ENCODE peak calls at places on chromosomes 12 and 14, in eight cellular contexts. N, J, Q, S, T, A, P and I are unnamed samples.
A peak's percentile ranks its signal among the peaks of the same experiment; 100 is the strongest.

GRCh38 chr14:35405304-35405996 is 901 bp upstream of the NFKBIA start:
- DNase-seq in P (peak; percentile 58), A (no peak), J (no peak), S (no peak), N (no peak), T (peak; percentile 30), Q (peak; percentile 70), I (peak; percentile 77)

GRCh38 chr12:68331500-68331868 is 678 bp downstream of the MDM1 start:
- DNase-seq in S (no peak), A (no peak), T (no peak), J (no peak), P (no peak), N (no peak), Q (no peak), I (no peak)

GRCh38 chr14:74604157-74604556 is 7.9 kb downstream of the LTBP2 start:
- DNase-seq in T (no peak), P (no peak), Q (no peak), S (no peak), A (no peak), J (no peak), N (no peak), I (no peak)

GRCh38 chr14:20454359-20454644 is 310 bp downstream of the OSGEP start:
- DNase-seq in A (no peak), Q (peak; percentile 69), P (no peak), N (no peak), S (no peak), J (no peak), T (no peak), I (no peak)

GRCh38 chr12:123822804-123823203 is 60.7 kb downstream of the DNAH10 start:
- DNase-seq in J (no peak), P (no peak), S (no peak), A (no peak), N (no peak), Q (no peak), T (no peak), I (no peak)

GRCh38 chr12:85156569-85156968 is 120.4 kb downstream of the LRRIQ1 start:
- DNase-seq in P (no peak), S (no peak), Q (no peak), N (no peak), J (no peak), A (no peak), T (peak; percentile 52), I (no peak)

GRCh38 chr12:5073838-5074237 is 30.2 kb downstream of the KCNA5 start:
- DNase-seq in A (peak; percentile 17), N (no peak), P (no peak), T (peak; percentile 8), J (no peak), S (peak; percentile 30), Q (no peak), I (no peak)

GRCh38 chr14:24241829-24242443 is 487 bp downstream of the TINF2 start:
- DNase-seq in S (peak; percentile 94), T (peak; percentile 94), A (peak; percentile 94), J (peak; percentile 72), P (peak; percentile 96), Q (peak; percentile 90), N (peak; percentile 95), I (peak; percentile 97)

GRCh38 chr12:16325426-16325825 is 22.0 kb upstream of the MGST1 start:
- DNase-seq in A (no peak), P (no peak), J (no peak), S (no peak), T (no peak), N (no peak), Q (no peak), I (no peak)

GRCh38 chr14:21047378-21047781 is 5.2 kb downstream of the RNASE7 start:
- DNase-seq in J (no peak), P (no peak), Q (no peak), S (peak; percentile 54), N (no peak), T (no peak), A (peak; percentile 56), I (no peak)

GRCh38 chr12:58502236-58502635 is 418.1 kb downstream of the LRIG3 start:
- DNase-seq in T (peak; percentile 13), P (no peak), J (no peak), A (no peak), N (peak; percentile 39), S (no peak), Q (no peak), I (no peak)

GRCh38 chr12:122834229-122834920 is 882 bp upstream of the HIP1R start:
- DNase-seq in P (peak; percentile 67), A (peak; percentile 56), S (peak; percentile 53), Q (no peak), N (peak; percentile 56), J (no peak), T (peak; percentile 57), I (no peak)

GRCh38 chr12:109481863-109482262 is 4.4 kb downstream of the UBE3B start:
- DNase-seq in A (no peak), P (no peak), Q (no peak), J (no peak), N (no peak), T (no peak), S (no peak), I (no peak)

GRCh38 chr14:69519253-69519661 is 34.7 kb downstream of the PLEKHD1 start:
- DNase-seq in N (no peak), A (no peak), P (no peak), J (no peak), Q (no peak), S (no peak), T (no peak), I (peak; percentile 11)

GRCh38 chr14:103243764-103244737 is 90.0 kb upstream of the EIF5 start:
- DNase-seq in S (peak; percentile 13), P (no peak), Q (no peak), A (no peak), N (no peak), T (no peak), J (no peak), I (no peak)

GRCh38 chr12:120228291-120229070 is 27.6 kb upstream of the RPLP0 start:
- DNase-seq in P (peak; percentile 93), T (peak; percentile 88), N (peak; percentile 76), A (peak; percentile 87), S (peak; percentile 87), Q (peak; percentile 77), J (peak; percentile 61), I (peak; percentile 93)
- H3K4me3 ChIP-seq in P (no peak overlapping the region), T (no peak overlapping the region), N (no peak overlapping the region), A (no peak overlapping the region), S (peak overlapping the region; percentile 1), Q (no peak overlapping the region), J (no peak overlapping the region), I (no peak overlapping the region)

DNA sequence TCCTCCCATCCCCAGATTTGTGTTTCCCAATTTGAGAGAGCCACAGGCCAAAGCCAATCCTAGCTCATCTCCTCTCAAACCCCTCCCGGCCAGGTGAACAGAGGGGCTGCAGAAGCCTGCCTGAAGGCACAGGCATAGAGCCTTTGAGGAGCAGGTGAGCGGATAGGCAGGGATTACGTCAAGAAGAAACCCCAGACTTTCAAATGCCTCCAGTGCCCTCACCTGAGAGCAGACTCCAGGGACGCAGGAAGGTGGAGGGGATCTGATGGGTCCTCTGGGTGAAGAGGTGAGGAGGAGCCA is 579 bp downstream of the RND1 start:
- DNase-seq in J (no peak), T (no peak), N (no peak), P (no peak), S (no peak), A (no peak), Q (no peak), I (no peak)
- H3K4me3 ChIP-seq in J (peak overlapping the region; percentile 66), T (peak overlapping the region; percentile 61), N (peak overlapping the region; percentile 51), P (peak overlapping the region; percentile 46), S (peak overlapping the region; percentile 49), A (peak overlapping the region; percentile 59), Q (peak overlapping the region; percentile 69), I (peak overlapping the region; percentile 57)

DNA sequence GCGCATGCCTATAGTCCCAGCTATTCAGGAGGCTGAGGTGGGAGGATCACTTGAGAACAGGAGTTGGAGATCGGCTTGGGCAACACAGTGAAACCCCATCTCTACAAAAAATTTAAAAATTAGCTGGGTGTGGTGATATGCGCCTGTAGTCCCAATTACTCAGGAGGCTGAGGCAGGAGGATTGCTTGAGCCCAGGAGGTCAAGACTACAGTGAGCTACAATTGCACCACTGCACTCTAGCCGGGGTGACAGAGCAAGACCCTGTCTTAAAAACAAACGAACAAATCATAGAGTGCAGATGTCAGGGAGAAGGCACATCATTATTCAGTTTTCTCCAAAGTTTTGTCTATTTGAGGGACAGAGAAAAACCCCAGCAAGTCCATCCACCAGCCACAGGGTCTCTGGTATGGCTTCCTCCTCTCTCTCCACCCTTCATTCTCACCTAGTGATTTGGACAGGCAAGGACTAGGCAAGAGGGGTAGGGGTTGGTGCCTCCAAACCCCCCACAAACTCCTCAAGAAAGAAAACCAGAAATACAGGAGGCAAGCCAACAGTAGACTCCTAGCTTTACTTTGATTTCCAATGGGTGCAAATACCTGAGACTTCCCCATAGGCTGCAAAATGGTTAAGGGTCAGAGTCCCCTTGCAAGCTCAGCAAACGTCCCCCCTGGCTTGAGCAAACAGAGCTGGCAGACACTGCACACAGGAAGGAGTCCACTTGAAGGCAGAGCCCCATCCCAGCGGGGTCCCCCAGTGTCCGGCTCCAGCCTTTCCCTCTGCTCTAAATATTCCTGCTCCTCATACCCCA is 26.5 kb upstream of the RPLP0 start:
- DNase-seq in P (no peak), S (no peak), Q (no peak), J (no peak), N (no peak), A (no peak), T (no peak), I (no peak)
- H3K4me3 ChIP-seq in P (no peak overlapping the region), S (no peak overlapping the region), Q (no peak overlapping the region), J (no peak overlapping the region), N (no peak overlapping the region), A (no peak overlapping the region), T (no peak overlapping the region), I (no peak overlapping the region)

GRCh38 chr12:111436266-111436665 is 30.5 kb downstream of the SH2B3 start:
- DNase-seq in A (no peak), N (no peak), J (no peak), S (no peak), P (no peak), Q (peak; percentile 18), T (no peak), I (no peak)

GRCh38 chr12:111439657-111440151 is 34.0 kb downstream of the SH2B3 start:
- DNase-seq in T (no peak), J (no peak), P (no peak), N (no peak), S (no peak), Q (no peak), A (no peak), I (peak; percentile 61)

GRCh38 chr12:111438501-111438900 is 32.8 kb downstream of the SH2B3 start:
- DNase-seq in S (peak; percentile 61), P (peak; percentile 75), T (peak; percentile 67), N (peak; percentile 63), J (no peak), Q (no peak), A (peak; percentile 61), I (no peak)

GRCh38 chr12:111436811-111437210 is 31.1 kb downstream of the SH2B3 start:
- DNase-seq in J (no peak), N (no peak), Q (no peak), T (no peak), A (no peak), S (no peak), P (no peak), I (no peak)

DNA sequence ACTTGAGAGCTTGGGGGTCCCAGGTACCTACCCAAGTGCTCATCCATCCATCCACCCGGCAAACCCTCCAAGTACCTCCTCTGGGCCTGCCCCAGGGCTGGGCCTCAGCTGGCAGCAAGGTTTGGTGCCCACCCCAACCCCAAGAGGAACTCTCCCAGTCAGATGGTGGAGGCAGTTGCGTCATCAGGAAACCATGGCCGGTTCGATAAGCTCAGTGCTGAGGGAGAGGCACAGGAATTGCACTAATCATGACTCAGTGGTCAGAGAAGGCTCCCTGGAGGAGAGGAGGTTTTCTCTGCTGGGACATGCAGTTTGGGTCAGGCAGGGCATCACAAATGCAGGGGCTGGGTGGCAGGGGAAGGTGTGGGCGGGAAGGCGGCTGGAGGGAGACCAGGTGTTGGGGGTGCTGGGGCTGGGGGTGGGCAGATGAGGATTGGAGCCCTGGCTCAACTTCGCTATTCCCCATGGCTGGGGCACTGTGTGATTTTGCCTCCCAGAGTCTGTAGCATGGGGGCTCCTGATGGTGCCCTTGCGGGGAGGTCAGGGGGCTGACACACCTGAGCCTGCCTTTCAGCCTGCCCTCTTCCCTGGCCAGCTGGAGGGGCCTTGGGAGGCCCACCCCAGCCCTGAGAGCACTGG is 32.2 kb downstream of the SH2B3 start:
- DNase-seq in P (peak; percentile 81), S (peak; percentile 90), N (peak; percentile 80), A (peak; percentile 89), Q (peak; percentile 76), T (peak; percentile 84), J (no peak), I (no peak)
- H3K4me3 ChIP-seq in P (no peak overlapping the region), S (no peak overlapping the region), N (no peak overlapping the region), A (no peak overlapping the region), Q (no peak overlapping the region), T (no peak overlapping the region), J (no peak overlapping the region), I (no peak overlapping the region)